ENCODE peak calls at places on chromosome 11, in four cellular contexts. J is ELF-1; W is stimulated activated CD8-positive, alpha-beta memory T cell treated with anti-CD3 and anti-CD28 coated beads, Interleukin-7, amount 100 ng/mL, for 48 hours; R is activated T-helper 1 cell treated with Interleukin-2 at 50 U/mL for 16 hours. Y is an unnamed sample.

GRCh38 chr11:27089746-27090145 is 49.1 kb downstream of the BBOX1 start:
- DNase-seq in R (no peak), W (no peak), J (no peak), Y (no peak)

GRCh38 chr11:94926698-94927237 is 46.6 kb downstream of the CWC15 start:
- DNase-seq in R (no peak), W (no peak), J (peak; percentile 60), Y (no peak)

GRCh38 chr11:72350752-72351151 is 83.6 kb downstream of the CLPB start:
- DNase-seq in J (no peak), W (no peak), R (no peak), Y (no peak)

GRCh38 chr11:92745186-92745585 is 224.3 kb upstream of the MTNR1B start:
- DNase-seq in J (no peak), W (no peak), R (no peak), Y (no peak)

GRCh38 chr11:114180301-114181055 is 115.7 kb upstream of the NNMT start:
- DNase-seq in W (no peak), J (peak; percentile 52), R (no peak), Y (no peak)

GRCh38 chr11:71505781-71506180 is 21.3 kb upstream of the KRTAP5-7 start:
- DNase-seq in R (no peak), W (no peak), J (peak; percentile 49), Y (no peak)

GRCh38 chr11:64216879-64217278 is 9.1 kb downstream of the TRPT1 start:
- DNase-seq in J (no peak), W (no peak), R (no peak), Y (no peak)

GRCh38 chr11:73324665-73325035 is 16.6 kb downstream of the ARHGEF17 start:
- DNase-seq in W (no peak), J (no peak), R (no peak), Y (no peak)

GRCh38 chr11:35751664-35752061 is 89.1 kb downstream of the TRIM44 start:
- DNase-seq in W (no peak), J (no peak), R (no peak), Y (no peak)